ENCODE peak calls at places on chromosomes 13 and 19, in nine cellular contexts. One of them, this sample, is unnamed.

GRCh38 chr13:50650936-50651638 is 192.4 kb downstream of the DLEU7 start:
- DNase-seq in upper lobe of left lung: no peak
- DNase-seq in fibroblast of lung: peak; percentile 26
- DNase-seq in CD4-positive, alpha-beta memory T cell: no peak
- DNase-seq in effector memory CD4-positive, alpha-beta T cell: no peak
- DNase-seq in PC-9: no peak
- DNase-seq in mammary epithelial cell: peak; percentile 29
- DNase-seq in cardiac fibroblast: peak; percentile 47
- DNase-seq in retinal pigment epithelial cell: no peak
- DNase-seq in this sample: peak; percentile 75

GRCh38 chr19:14906711-14907110 is 20.8 kb upstream of the OR7A17 start:
- DNase-seq in upper lobe of left lung: no peak
- DNase-seq in fibroblast of lung: no peak
- DNase-seq in CD4-positive, alpha-beta memory T cell: no peak
- DNase-seq in effector memory CD4-positive, alpha-beta T cell: no peak
- DNase-seq in PC-9: peak; percentile 73
- DNase-seq in mammary epithelial cell: no peak
- DNase-seq in cardiac fibroblast: no peak
- DNase-seq in retinal pigment epithelial cell: no peak
- DNase-seq in this sample: no peak

GRCh38 chr13:47679391-47679790 is 321.7 kb downstream of the SUCLA2 start:
- DNase-seq in upper lobe of left lung: no peak
- DNase-seq in fibroblast of lung: peak; percentile 50
- DNase-seq in CD4-positive, alpha-beta memory T cell: no peak
- DNase-seq in effector memory CD4-positive, alpha-beta T cell: no peak
- DNase-seq in PC-9: no peak
- DNase-seq in mammary epithelial cell: peak; percentile 12
- DNase-seq in cardiac fibroblast: peak; percentile 57
- DNase-seq in retinal pigment epithelial cell: no peak
- DNase-seq in this sample: peak; percentile 8

GRCh38 chr13:52848455-52849190 is at the start of gene PCDH8:
- DNase-seq in upper lobe of left lung: no peak
- DNase-seq in fibroblast of lung: no peak
- DNase-seq in CD4-positive, alpha-beta memory T cell: no peak
- DNase-seq in effector memory CD4-positive, alpha-beta T cell: no peak
- DNase-seq in PC-9: no peak
- DNase-seq in mammary epithelial cell: no peak
- DNase-seq in cardiac fibroblast: no peak
- DNase-seq in retinal pigment epithelial cell: no peak
- DNase-seq in this sample: no peak

GRCh38 chr13:113647351-113648217 is 10.4 kb downstream of the ATP4B start:
- DNase-seq in upper lobe of left lung: peak; percentile 92
- DNase-seq in fibroblast of lung: peak; percentile 54
- DNase-seq in CD4-positive, alpha-beta memory T cell: no peak
- DNase-seq in effector memory CD4-positive, alpha-beta T cell: no peak
- DNase-seq in PC-9: peak; percentile 39
- DNase-seq in mammary epithelial cell: peak; percentile 59
- DNase-seq in cardiac fibroblast: peak; percentile 45
- DNase-seq in retinal pigment epithelial cell: peak; percentile 44
- DNase-seq in this sample: peak; percentile 39

GRCh38 chr19:11699931-11700794 is 38.6 kb downstream of the ZNF823 start:
- DNase-seq in upper lobe of left lung: no peak
- DNase-seq in fibroblast of lung: peak; percentile 53
- DNase-seq in CD4-positive, alpha-beta memory T cell: peak; percentile 15
- DNase-seq in effector memory CD4-positive, alpha-beta T cell: no peak
- DNase-seq in PC-9: peak; percentile 43
- DNase-seq in mammary epithelial cell: peak; percentile 6
- DNase-seq in cardiac fibroblast: peak; percentile 62
- DNase-seq in retinal pigment epithelial cell: no peak
- DNase-seq in this sample: peak; percentile 35

GRCh38 chr13:113453962-113454361 is 674 bp upstream of the ADPRHL1 start:
- DNase-seq in upper lobe of left lung: no peak
- DNase-seq in fibroblast of lung: peak; percentile 36
- DNase-seq in CD4-positive, alpha-beta memory T cell: no peak
- DNase-seq in effector memory CD4-positive, alpha-beta T cell: no peak
- DNase-seq in PC-9: no peak
- DNase-seq in mammary epithelial cell: no peak
- DNase-seq in cardiac fibroblast: peak; percentile 32
- DNase-seq in retinal pigment epithelial cell: no peak
- DNase-seq in this sample: no peak

GRCh38 chr13:110238795-110239194 is 68.2 kb downstream of the COL4A1 start:
- DNase-seq in upper lobe of left lung: no peak
- DNase-seq in fibroblast of lung: no peak
- DNase-seq in CD4-positive, alpha-beta memory T cell: no peak
- DNase-seq in effector memory CD4-positive, alpha-beta T cell: no peak
- DNase-seq in PC-9: no peak
- DNase-seq in mammary epithelial cell: no peak
- DNase-seq in cardiac fibroblast: no peak
- DNase-seq in retinal pigment epithelial cell: no peak
- DNase-seq in this sample: no peak

GRCh38 chr13:39578821-39579291 is 24.1 kb downstream of the LHFPL6 start:
- DNase-seq in upper lobe of left lung: no peak
- DNase-seq in fibroblast of lung: no peak
- DNase-seq in CD4-positive, alpha-beta memory T cell: no peak
- DNase-seq in effector memory CD4-positive, alpha-beta T cell: no peak
- DNase-seq in PC-9: no peak
- DNase-seq in mammary epithelial cell: no peak
- DNase-seq in cardiac fibroblast: no peak
- DNase-seq in retinal pigment epithelial cell: no peak
- DNase-seq in this sample: no peak

GRCh38 chr13:39577203-39577602 is 25.8 kb downstream of the LHFPL6 start:
- DNase-seq in upper lobe of left lung: peak; percentile 42
- DNase-seq in fibroblast of lung: no peak
- DNase-seq in CD4-positive, alpha-beta memory T cell: no peak
- DNase-seq in effector memory CD4-positive, alpha-beta T cell: no peak
- DNase-seq in PC-9: no peak
- DNase-seq in mammary epithelial cell: no peak
- DNase-seq in cardiac fibroblast: no peak
- DNase-seq in retinal pigment epithelial cell: no peak
- DNase-seq in this sample: no peak

GRCh38 chr13:39571502-39572092 is 31.4 kb downstream of the LHFPL6 start:
- DNase-seq in upper lobe of left lung: no peak
- DNase-seq in fibroblast of lung: no peak
- DNase-seq in CD4-positive, alpha-beta memory T cell: no peak
- DNase-seq in effector memory CD4-positive, alpha-beta T cell: no peak
- DNase-seq in PC-9: no peak
- DNase-seq in mammary epithelial cell: no peak
- DNase-seq in cardiac fibroblast: no peak
- DNase-seq in retinal pigment epithelial cell: no peak
- DNase-seq in this sample: no peak

GRCh38 chr13:39577833-39578232 is 25.2 kb downstream of the LHFPL6 start:
- DNase-seq in upper lobe of left lung: peak; percentile 31
- DNase-seq in fibroblast of lung: no peak
- DNase-seq in CD4-positive, alpha-beta memory T cell: no peak
- DNase-seq in effector memory CD4-positive, alpha-beta T cell: no peak
- DNase-seq in PC-9: no peak
- DNase-seq in mammary epithelial cell: no peak
- DNase-seq in cardiac fibroblast: no peak
- DNase-seq in retinal pigment epithelial cell: no peak
- DNase-seq in this sample: peak; percentile 18

DNA sequence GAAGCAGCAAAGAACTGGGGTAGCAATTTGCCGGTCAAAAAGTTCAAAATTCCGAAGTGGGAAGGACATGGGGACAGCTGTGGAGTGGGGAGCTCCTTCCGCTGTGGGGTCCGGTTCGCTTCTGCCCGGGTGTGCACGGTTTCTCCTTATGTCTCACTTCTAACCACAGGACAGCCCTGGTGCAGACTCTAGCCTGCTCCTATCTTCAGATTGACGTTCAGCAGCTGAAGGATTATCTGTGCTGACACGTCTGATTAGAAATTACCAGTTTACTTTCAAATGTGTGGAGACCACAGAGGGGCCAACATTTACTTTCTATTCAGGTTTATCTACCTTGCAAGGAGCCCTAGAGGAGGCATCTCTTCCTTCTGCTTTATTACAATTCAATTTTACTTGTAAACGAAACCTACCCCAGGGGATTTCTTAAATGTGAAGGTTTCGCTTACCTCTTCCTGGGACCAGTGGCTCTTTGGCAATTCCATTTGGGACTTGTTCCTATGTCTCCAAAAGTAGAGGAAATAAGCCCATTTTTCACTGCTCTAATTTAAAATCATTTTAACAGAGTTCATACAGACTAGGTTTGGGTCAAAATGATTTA is 27.3 kb downstream of the LHFPL6 start:
- DNase-seq in upper lobe of left lung: no peak
- DNase-seq in fibroblast of lung: no peak
- DNase-seq in CD4-positive, alpha-beta memory T cell: no peak
- DNase-seq in effector memory CD4-positive, alpha-beta T cell: no peak
- DNase-seq in PC-9: no peak
- DNase-seq in mammary epithelial cell: no peak
- DNase-seq in cardiac fibroblast: no peak
- DNase-seq in retinal pigment epithelial cell: no peak
- DNase-seq in this sample: no peak
- H3K4me3 ChIP-seq in upper lobe of left lung: no peak overlapping the region
- H3K4me3 ChIP-seq in fibroblast of lung: no peak overlapping the region
- H3K4me3 ChIP-seq in CD4-positive, alpha-beta memory T cell: no peak overlapping the region
- H3K4me3 ChIP-seq in effector memory CD4-positive, alpha-beta T cell: no peak overlapping the region
- H3K4me3 ChIP-seq in PC-9: no peak overlapping the region
- H3K4me3 ChIP-seq in mammary epithelial cell: no peak overlapping the region
- H3K4me3 ChIP-seq in cardiac fibroblast: no peak overlapping the region
- H3K4me3 ChIP-seq in retinal pigment epithelial cell: no peak overlapping the region
- H3K4me3 ChIP-seq in this sample: no peak overlapping the region

DNA sequence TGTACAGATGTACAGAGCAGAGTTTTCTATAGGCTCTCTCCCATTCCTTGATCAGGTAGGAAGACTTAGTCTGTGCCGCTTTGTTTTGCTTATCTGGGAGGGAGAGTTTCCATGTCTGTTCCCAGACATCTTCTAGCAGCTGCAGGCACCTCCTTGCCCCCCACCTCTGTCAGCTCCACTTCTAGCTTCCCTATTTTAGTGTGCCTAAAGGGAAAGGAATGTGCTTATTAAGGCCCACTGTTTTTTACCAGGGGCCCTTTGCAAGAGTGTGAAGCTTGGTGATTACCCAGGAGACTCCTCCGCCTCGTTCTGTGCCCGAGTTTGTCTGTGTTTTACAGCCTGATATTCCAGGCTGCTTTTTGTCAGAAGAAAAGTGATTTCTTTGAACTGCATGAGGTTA is 1984.4 kb downstream of the OLFM4 start:
- DNase-seq in upper lobe of left lung: no peak
- DNase-seq in fibroblast of lung: no peak
- DNase-seq in CD4-positive, alpha-beta memory T cell: no peak
- DNase-seq in effector memory CD4-positive, alpha-beta T cell: no peak
- DNase-seq in PC-9: no peak
- DNase-seq in mammary epithelial cell: no peak
- DNase-seq in cardiac fibroblast: no peak
- DNase-seq in retinal pigment epithelial cell: no peak
- DNase-seq in this sample: no peak
- H3K4me3 ChIP-seq in upper lobe of left lung: no peak overlapping the region
- H3K4me3 ChIP-seq in fibroblast of lung: no peak overlapping the region
- H3K4me3 ChIP-seq in CD4-positive, alpha-beta memory T cell: no peak overlapping the region
- H3K4me3 ChIP-seq in effector memory CD4-positive, alpha-beta T cell: no peak overlapping the region
- H3K4me3 ChIP-seq in PC-9: no peak overlapping the region
- H3K4me3 ChIP-seq in mammary epithelial cell: no peak overlapping the region
- H3K4me3 ChIP-seq in cardiac fibroblast: no peak overlapping the region
- H3K4me3 ChIP-seq in retinal pigment epithelial cell: no peak overlapping the region
- H3K4me3 ChIP-seq in this sample: no peak overlapping the region

GRCh38 chr19:1002600-1002999 is 2.4 kb downstream of the GRIN3B start:
- DNase-seq in upper lobe of left lung: no peak
- DNase-seq in fibroblast of lung: no peak
- DNase-seq in CD4-positive, alpha-beta memory T cell: no peak
- DNase-seq in effector memory CD4-positive, alpha-beta T cell: no peak
- DNase-seq in PC-9: no peak
- DNase-seq in mammary epithelial cell: no peak
- DNase-seq in cardiac fibroblast: no peak
- DNase-seq in retinal pigment epithelial cell: no peak
- DNase-seq in this sample: no peak

GRCh38 chr19:999379-999719 is 870 bp upstream of the GRIN3B start:
- DNase-seq in upper lobe of left lung: no peak
- DNase-seq in fibroblast of lung: no peak
- DNase-seq in CD4-positive, alpha-beta memory T cell: no peak
- DNase-seq in effector memory CD4-positive, alpha-beta T cell: no peak
- DNase-seq in PC-9: no peak
- DNase-seq in mammary epithelial cell: no peak
- DNase-seq in cardiac fibroblast: no peak
- DNase-seq in retinal pigment epithelial cell: no peak
- DNase-seq in this sample: no peak

GRCh38 chr19:1001538-1002166 is 1.4 kb downstream of the GRIN3B start:
- DNase-seq in upper lobe of left lung: peak; percentile 70
- DNase-seq in fibroblast of lung: no peak
- DNase-seq in CD4-positive, alpha-beta memory T cell: peak; percentile 61
- DNase-seq in effector memory CD4-positive, alpha-beta T cell: peak; percentile 37
- DNase-seq in PC-9: no peak
- DNase-seq in mammary epithelial cell: no peak
- DNase-seq in cardiac fibroblast: no peak
- DNase-seq in retinal pigment epithelial cell: no peak
- DNase-seq in this sample: no peak

GRCh38 chr19:1000095-1000494 is at the start of gene GRIN3B:
- DNase-seq in upper lobe of left lung: peak; percentile 69
- DNase-seq in fibroblast of lung: peak; percentile 44
- DNase-seq in CD4-positive, alpha-beta memory T cell: peak; percentile 48
- DNase-seq in effector memory CD4-positive, alpha-beta T cell: peak; percentile 42
- DNase-seq in PC-9: peak; percentile 42
- DNase-seq in mammary epithelial cell: peak; percentile 69
- DNase-seq in cardiac fibroblast: peak; percentile 52
- DNase-seq in retinal pigment epithelial cell: no peak
- DNase-seq in this sample: peak; percentile 33

DNA sequence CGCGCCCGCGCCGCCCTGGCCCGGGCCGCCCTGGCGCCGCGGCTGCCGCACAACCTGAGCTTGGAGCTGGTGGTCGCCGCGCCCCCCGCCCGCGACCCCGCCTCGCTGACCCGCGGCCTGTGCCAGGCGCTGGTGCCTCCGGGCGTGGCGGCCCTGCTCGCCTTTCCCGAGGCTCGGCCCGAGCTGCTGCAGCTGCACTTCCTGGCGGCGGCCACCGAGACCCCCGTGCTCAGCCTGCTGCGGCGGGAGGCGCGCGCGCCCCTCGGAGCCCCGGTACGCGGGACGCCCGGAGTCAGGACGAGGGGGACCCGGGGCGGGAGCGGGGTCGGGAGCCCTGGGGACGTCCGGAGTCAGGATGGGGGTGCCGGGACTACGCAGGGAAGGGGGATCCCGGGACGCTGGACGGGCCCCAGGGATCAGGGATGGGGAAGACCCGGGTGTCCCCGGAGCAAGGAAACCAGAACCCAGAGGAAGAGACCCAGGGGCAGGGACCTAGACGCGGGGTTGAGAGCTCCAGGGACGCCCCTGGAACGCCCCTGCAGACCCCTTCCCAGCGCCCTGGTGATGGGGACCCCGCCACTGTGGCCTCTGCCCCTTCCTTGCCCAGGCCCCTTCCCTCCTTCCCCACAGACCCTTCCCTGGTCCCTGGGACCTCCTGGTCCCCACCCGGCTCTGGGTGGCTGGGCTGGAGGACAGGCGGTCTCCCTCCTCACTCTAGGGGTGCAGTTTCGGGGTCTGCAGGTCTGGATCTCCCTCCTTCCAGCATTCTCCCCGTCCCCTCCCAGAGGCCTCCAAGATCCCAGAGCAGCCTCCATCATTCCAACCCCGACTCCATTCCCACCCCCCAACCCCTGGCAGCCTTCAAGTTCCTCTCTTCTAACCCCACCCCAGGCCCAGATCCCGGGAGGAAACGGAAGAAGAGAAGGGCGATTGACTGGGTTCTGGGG is 645 bp downstream of the GRIN3B start:
- DNase-seq in upper lobe of left lung: no peak
- DNase-seq in fibroblast of lung: no peak
- DNase-seq in CD4-positive, alpha-beta memory T cell: no peak
- DNase-seq in effector memory CD4-positive, alpha-beta T cell: no peak
- DNase-seq in PC-9: no peak
- DNase-seq in mammary epithelial cell: no peak
- DNase-seq in cardiac fibroblast: no peak
- DNase-seq in retinal pigment epithelial cell: no peak
- DNase-seq in this sample: no peak
- H3K4me3 ChIP-seq in upper lobe of left lung: peak overlapping the region; percentile 23
- H3K4me3 ChIP-seq in fibroblast of lung: peak overlapping the region; percentile 29
- H3K4me3 ChIP-seq in CD4-positive, alpha-beta memory T cell: no peak overlapping the region
- H3K4me3 ChIP-seq in effector memory CD4-positive, alpha-beta T cell: no peak overlapping the region
- H3K4me3 ChIP-seq in PC-9: no peak overlapping the region
- H3K4me3 ChIP-seq in mammary epithelial cell: peak overlapping the region; percentile 22
- H3K4me3 ChIP-seq in cardiac fibroblast: no peak overlapping the region
- H3K4me3 ChIP-seq in retinal pigment epithelial cell: no peak overlapping the region
- H3K4me3 ChIP-seq in this sample: no peak overlapping the region

GRCh38 chr19:1273263-1274041 is 1.9 kb upstream of the FAM174C start:
- DNase-seq in upper lobe of left lung: peak; percentile 55
- DNase-seq in fibroblast of lung: no peak
- DNase-seq in CD4-positive, alpha-beta memory T cell: no peak
- DNase-seq in effector memory CD4-positive, alpha-beta T cell: no peak
- DNase-seq in PC-9: no peak
- DNase-seq in mammary epithelial cell: no peak
- DNase-seq in cardiac fibroblast: peak; percentile 18
- DNase-seq in retinal pigment epithelial cell: no peak
- DNase-seq in this sample: no peak

GRCh38 chr19:1271528-1272422 is 2.6 kb downstream of the CIRBP start:
- DNase-seq in upper lobe of left lung: peak; percentile 59
- DNase-seq in fibroblast of lung: no peak
- DNase-seq in CD4-positive, alpha-beta memory T cell: no peak
- DNase-seq in effector memory CD4-positive, alpha-beta T cell: no peak
- DNase-seq in PC-9: no peak
- DNase-seq in mammary epithelial cell: no peak
- DNase-seq in cardiac fibroblast: no peak
- DNase-seq in retinal pigment epithelial cell: no peak
- DNase-seq in this sample: no peak

GRCh38 chr19:1274081-1274851 is 1.1 kb upstream of the FAM174C start:
- DNase-seq in upper lobe of left lung: no peak
- DNase-seq in fibroblast of lung: no peak
- DNase-seq in CD4-positive, alpha-beta memory T cell: no peak
- DNase-seq in effector memory CD4-positive, alpha-beta T cell: no peak
- DNase-seq in PC-9: no peak
- DNase-seq in mammary epithelial cell: no peak
- DNase-seq in cardiac fibroblast: peak; percentile 3
- DNase-seq in retinal pigment epithelial cell: no peak
- DNase-seq in this sample: no peak

GRCh38 chr19:1270854-1271527 is 1.9 kb downstream of the CIRBP start:
- DNase-seq in upper lobe of left lung: peak; percentile 56
- DNase-seq in fibroblast of lung: no peak
- DNase-seq in CD4-positive, alpha-beta memory T cell: no peak
- DNase-seq in effector memory CD4-positive, alpha-beta T cell: no peak
- DNase-seq in PC-9: no peak
- DNase-seq in mammary epithelial cell: no peak
- DNase-seq in cardiac fibroblast: peak; percentile 6
- DNase-seq in retinal pigment epithelial cell: no peak
- DNase-seq in this sample: no peak

GRCh38 chr19:1272423-1273262 is 2.7 kb upstream of the FAM174C start:
- DNase-seq in upper lobe of left lung: no peak
- DNase-seq in fibroblast of lung: no peak
- DNase-seq in CD4-positive, alpha-beta memory T cell: no peak
- DNase-seq in effector memory CD4-positive, alpha-beta T cell: no peak
- DNase-seq in PC-9: no peak
- DNase-seq in mammary epithelial cell: no peak
- DNase-seq in cardiac fibroblast: peak; percentile 12
- DNase-seq in retinal pigment epithelial cell: no peak
- DNase-seq in this sample: no peak
- H3K4me3 ChIP-seq in upper lobe of left lung: no peak overlapping the region
- H3K4me3 ChIP-seq in fibroblast of lung: peak overlapping the region; percentile 69
- H3K4me3 ChIP-seq in CD4-positive, alpha-beta memory T cell: no peak overlapping the region
- H3K4me3 ChIP-seq in effector memory CD4-positive, alpha-beta T cell: no peak overlapping the region
- H3K4me3 ChIP-seq in PC-9: no peak overlapping the region
- H3K4me3 ChIP-seq in mammary epithelial cell: no peak overlapping the region
- H3K4me3 ChIP-seq in cardiac fibroblast: no peak overlapping the region
- H3K4me3 ChIP-seq in retinal pigment epithelial cell: no peak overlapping the region
- H3K4me3 ChIP-seq in this sample: no peak overlapping the region